ENCODE peak calls at places on chromosome 22, in seven cellular contexts. F is K562, Z is IMR-90, X is A549, D is neuronal stem cell, C is SK-N-SH, S is PC-3. A is an unnamed sample.

GRCh38 chr22:50225200-50225969 is 19.4 kb downstream of the TUBGCP6 start:
- DNase-seq in Z (no peak), S (no peak), X (no peak), F (no peak), C (no peak), D (no peak), A (no peak)

GRCh38 chr22:32661296-32661695 is 140.2 kb upstream of the TIMP3 start:
- DNase-seq in F (no peak), X (no peak), C (no peak), S (no peak), Z (peak), D (peak), A (peak)

GRCh38 chr22:21074092-21074715 is 28.5 kb downstream of the LRRC74B start:
- DNase-seq in F (no peak), Z (peak), X (peak), S (peak), C (no peak), D (no peak), A (peak)

GRCh38 chr22:49825944-49826602 is 1.6 kb downstream of the BRD1 start:
- DNase-seq in X (peak), C (no peak), F (peak), D (no peak), Z (peak), S (peak), A (peak)

GRCh38 chr22:21849489-21849888 is 18.0 kb downstream of the MAPK1 start:
- DNase-seq in S (no peak), D (no peak), C (no peak), X (no peak), F (no peak), Z (no peak), A (peak)

GRCh38 chr22:37999640-38000272 is 15.4 kb upstream of the SOX10 start:
- DNase-seq in Z (peak), S (peak), D (no peak), C (no peak), X (no peak), F (peak), A (peak)

GRCh38 chr22:48781868-48782267 is 1045.8 kb downstream of the BRD1 start:
- DNase-seq in Z (no peak), F (no peak), D (no peak), S (no peak), X (no peak), C (no peak), A (no peak)

GRCh38 chr22:46845281-46846153 is 83.1 kb downstream of the TBC1D22A start:
- DNase-seq in Z (peak), D (no peak), C (peak), F (no peak), X (peak), S (peak), A (peak)

GRCh38 chr22:27381960-27382742 is 419.4 kb downstream of the MN1 start:
- DNase-seq in F (peak), Z (no peak), X (no peak), D (no peak), S (no peak), C (no peak), A (no peak)

GRCh38 chr22:18060646-18061620 is 16.9 kb upstream of the PEX26 start:
- DNase-seq in C (no peak), D (no peak), S (peak), Z (peak), F (no peak), X (peak), A (peak)

GRCh38 chr22:17699696-17700330 is 61.3 kb downstream of the BCL2L13 start:
- DNase-seq in S (no peak), Z (no peak), D (no peak), F (no peak), C (no peak), X (no peak), A (no peak)

GRCh38 chr22:38016182-38017078 is 32.1 kb upstream of the SOX10 start:
- DNase-seq in D (peak), S (peak), Z (peak), C (no peak), X (peak), F (no peak), A (peak)

GRCh38 chr22:25747245-25747944 is 5.4 kb downstream of the MYO18B start:
- DNase-seq in Z (peak), D (no peak), X (peak), C (peak), F (peak), S (no peak), A (peak)
- H3K4me3 ChIP-seq in Z (no peak), D (no peak), X (no peak), C (peak), F (no peak), S (no peak), A (no peak)

GRCh38 chr22:30245985-30246901 is at the start of gene LIF:
- DNase-seq in X (no peak), S (no peak), D (no peak), C (peak), Z (peak), F (peak), A (peak)

GRCh38 chr22:30247561-30247960 is 1.0 kb upstream of the LIF start:
- DNase-seq in F (no peak), C (no peak), S (no peak), Z (no peak), X (no peak), D (no peak), A (no peak)

GRCh38 chr22:30247974-30248373 is 1.4 kb upstream of the LIF start:
- DNase-seq in F (no peak), Z (no peak), C (no peak), S (no peak), X (no peak), D (no peak), A (no peak)

GRCh38 chr22:30248484-30248883 is 1.9 kb upstream of the LIF start:
- DNase-seq in Z (no peak), D (no peak), F (no peak), C (no peak), X (no peak), S (no peak), A (no peak)

GRCh38 chr22:30246962-30247376 is 410 bp upstream of the LIF start:
- DNase-seq in C (peak), S (no peak), D (no peak), X (no peak), Z (no peak), F (no peak), A (no peak)
- H3K27ac ChIP-seq in C (no peak), S (peak), D (no peak), X (peak), Z (peak), F (no peak), A (peak)

GRCh38 chr22:19579880-19580279 is 55.7 kb upstream of the CLDN5 start:
- DNase-seq in D (no peak), C (no peak), X (no peak), S (peak), F (peak), Z (no peak), A (no peak)

GRCh38 chr22:19577422-19577966 is 53.3 kb upstream of the CLDN5 start:
- DNase-seq in C (no peak), D (no peak), F (peak), S (no peak), Z (no peak), X (no peak), A (no peak)

GRCh38 chr22:19578180-19579004 is 54.2 kb upstream of the CLDN5 start:
- DNase-seq in D (no peak), F (peak), X (no peak), C (no peak), S (no peak), Z (no peak), A (no peak)

GRCh38 chr22:19580291-19580890 is 56.2 kb upstream of the CLDN5 start:
- DNase-seq in S (no peak), D (no peak), C (no peak), F (no peak), Z (no peak), X (no peak), A (no peak)

DNA sequence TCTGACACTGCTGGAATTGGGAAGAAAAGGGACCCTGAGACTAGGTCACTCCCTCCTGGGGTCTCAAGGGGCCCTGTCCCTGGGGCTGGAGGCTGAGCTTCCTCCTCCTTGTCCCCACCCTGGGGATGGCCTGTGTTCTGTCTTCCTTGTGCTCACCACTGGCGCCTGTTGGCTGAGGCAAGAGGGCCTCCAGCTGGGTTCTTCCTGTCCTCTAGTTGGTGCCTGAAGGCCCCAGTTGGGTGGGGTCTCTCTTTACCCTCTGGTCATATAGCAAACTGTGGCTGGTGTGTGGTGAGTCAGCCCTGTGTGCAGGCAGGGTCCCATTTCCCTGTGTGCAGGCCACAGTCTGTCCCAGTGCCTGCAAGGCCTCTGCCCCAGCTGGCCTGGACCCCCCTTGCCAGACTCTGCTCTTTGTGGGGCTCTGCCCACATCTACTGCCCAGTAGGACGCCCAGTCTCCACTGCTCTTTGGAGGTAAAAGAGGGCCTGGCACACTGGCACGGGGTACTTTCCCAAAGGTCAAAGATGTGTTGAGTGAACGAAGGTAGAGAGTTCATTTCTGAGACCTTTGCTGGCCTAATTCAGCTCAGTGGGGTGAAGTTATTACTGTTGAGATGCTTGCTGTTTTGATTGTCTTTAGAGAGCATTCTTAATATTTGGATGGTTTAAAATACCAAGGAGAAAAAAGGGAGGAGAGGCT is 55.1 kb upstream of the CLDN5 start:
- DNase-seq in D (no peak), S (peak), C (no peak), X (no peak), Z (no peak), F (peak), A (no peak)
- H3K4me2 ChIP-seq in D (no peak), S (peak), C (no peak), X (no peak), Z (no peak), F (no peak), A (no peak)

GRCh38 chr22:35301370-35301874 is 1.7 kb downstream of the TOM1 start:
- DNase-seq in S (peak), Z (peak), D (no peak), C (no peak), X (peak), F (peak), A (peak)
- H3K4me3 ChIP-seq in S (peak), Z (peak), D (no peak), C (no peak), X (peak), F (peak), A (peak)

GRCh38 chr22:45067731-45068130 is 57.9 kb upstream of the PHF21B start:
- DNase-seq in S (no peak), F (no peak), X (no peak), D (no peak), Z (no peak), C (no peak), A (peak)

GRCh38 chr22:45069925-45070324 is 60.1 kb upstream of the PHF21B start:
- DNase-seq in X (no peak), Z (no peak), S (peak), F (no peak), D (no peak), C (no peak), A (peak)

GRCh38 chr22:45073064-45073463 is 63.3 kb upstream of the PHF21B start:
- DNase-seq in X (no peak), F (no peak), S (no peak), Z (no peak), C (peak), D (no peak), A (peak)

GRCh38 chr22:45071618-45072017 is 61.8 kb upstream of the PHF21B start:
- DNase-seq in S (no peak), Z (no peak), F (no peak), D (no peak), X (no peak), C (no peak), A (no peak)

GRCh38 chr22:45072322-45072903 is 62.6 kb upstream of the PHF21B start:
- DNase-seq in S (peak), Z (peak), F (peak), X (peak), D (no peak), C (no peak), A (peak)
- H3K27ac ChIP-seq in S (no peak), Z (no peak), F (no peak), X (peak), D (no peak), C (no peak), A (no peak)

GRCh38 chr22:23789638-23790037 is 2.9 kb downstream of the SMARCB1 start:
- DNase-seq in Z (no peak), X (no peak), F (no peak), C (peak), S (no peak), D (no peak), A (peak)
- H3K4me2 ChIP-seq in Z (no peak), X (no peak), F (no peak), C (no peak), S (no peak), D (no peak), A (no peak)

A was measured in osteoblast.